ENCODE peak calls at places on chromosomes 16 and 17, in six cellular contexts. N is PC-3, C is body of pancreas, O is A549, U is Panc1, M is left lung. G is an unnamed sample.

GRCh38 chr16:10525214-10525825 is 55.1 kb downstream of the EMP2 start:
- ATAC-seq in O (no peak), M (no peak), U (no peak), C (no peak), N (no peak), G (no peak)

GRCh38 chr16:23365602-23366240 is 63.6 kb downstream of the SCNN1B start:
- ATAC-seq in C (peak; percentile 79), M (no peak), O (no peak), N (peak; percentile 37), U (no peak), G (no peak)

GRCh38 chr17:65055280-65055707 is 1.2 kb downstream of the GNA13 start:
- ATAC-seq in O (peak; percentile 5), N (peak; percentile 20), M (no peak), C (no peak), U (peak; percentile 1), G (no peak)

GRCh38 chr17:63476494-63476856 is 386 bp upstream of the ACE start:
- ATAC-seq in M (peak; percentile 12), C (no peak), N (peak; percentile 3), O (peak; percentile 4), U (peak; percentile 28), G (no peak)

GRCh38 chr17:40530988-40531971 is 29.9 kb upstream of the TNS4 start:
- ATAC-seq in M (no peak), O (no peak), N (no peak), C (no peak), U (no peak), G (no peak)

GRCh38 chr17:1976000-1976682 is 49.0 kb downstream of the RTN4RL1 start:
- ATAC-seq in O (no peak), C (no peak), M (no peak), U (no peak), N (no peak), G (no peak)

GRCh38 chr17:7558544-7559306 is at the start of gene TNFSF13:
- ATAC-seq in O (no peak), C (peak; percentile 12), M (peak; percentile 19), U (no peak), N (no peak), G (peak; percentile 33)

GRCh38 chr17:65121368-65121767 is 15.8 kb upstream of the RGS9 start:
- ATAC-seq in M (no peak), C (no peak), O (no peak), U (no peak), N (no peak), G (no peak)

GRCh38 chr17:51590071-51590470 is 329.7 kb downstream of the UTP18 start:
- ATAC-seq in C (no peak), N (no peak), M (peak; percentile 19), O (no peak), U (no peak), G (no peak)

GRCh38 chr17:55067697-55068439 is 99.3 kb downstream of the STXBP4 start:
- ATAC-seq in U (no peak), C (no peak), O (no peak), M (no peak), N (peak; percentile 45), G (no peak)

GRCh38 chr16:87492721-87493554 is at the start of gene ZCCHC14:
- ATAC-seq in M (peak; percentile 98), N (peak; percentile 93), U (peak; percentile 95), O (peak; percentile 99), C (peak; percentile 97), G (peak; percentile 99)

GRCh38 chr16:71250461-71251232 is 20.1 kb upstream of the HYDIN start:
- ATAC-seq in C (no peak), O (no peak), U (no peak), N (no peak), M (no peak), G (no peak)

GRCh38 chr17:81859906-81860755 is at the start of gene P4HB:
- ATAC-seq in N (peak; percentile 83), O (no peak), M (no peak), C (peak; percentile 83), U (no peak), G (no peak)

GRCh38 chr17:49055181-49055927 is 58.2 kb downstream of the IGF2BP1 start:
- ATAC-seq in M (no peak), O (no peak), U (no peak), N (no peak), C (no peak), G (no peak)

GRCh38 chr16:57803413-57803990 is 1.2 kb upstream of the KIFC3 start:
- ATAC-seq in O (no peak), U (no peak), C (no peak), M (no peak), N (no peak), G (no peak)

GRCh38 chr17:2975469-2975958 is 87.9 kb downstream of the OR1D5 start:
- ATAC-seq in O (no peak), C (peak; percentile 69), N (peak; percentile 50), M (peak; percentile 84), U (no peak), G (peak; percentile 81)

GRCh38 chr17:12790806-12791148 is 1.5 kb downstream of the ARHGAP44 start:
- ATAC-seq in M (peak; percentile 76), N (no peak), O (no peak), U (no peak), C (no peak), G (no peak)

GRCh38 chr16:71738820-71739219 is 14.3 kb upstream of the PHLPP2 start:
- ATAC-seq in O (no peak), C (no peak), N (no peak), U (no peak), M (no peak), G (no peak)

GRCh38 chr17:40480501-40481003 is 20.9 kb downstream of the TNS4 start:
- ATAC-seq in N (peak; percentile 44), C (no peak), O (peak; percentile 17), M (peak; percentile 10), U (no peak), G (peak; percentile 32)

GRCh38 chr17:35907266-35907637 is 23.3 kb downstream of the RDM1 start:
- ATAC-seq in U (no peak), C (no peak), O (no peak), M (no peak), N (no peak), G (no peak)

GRCh38 chr16:31385680-31386079 is 7.5 kb upstream of the ITGAD start:
- ATAC-seq in N (no peak), U (no peak), M (no peak), O (no peak), C (peak; percentile 81), G (no peak)

GRCh38 chr17:4834621-4835020 is 1.5 kb downstream of the MINK1 start:
- ATAC-seq in O (no peak), N (no peak), U (no peak), M (no peak), C (no peak), G (no peak)

GRCh38 chr17:47227862-47228261 is 18.7 kb downstream of the MYL4 start:
- ATAC-seq in C (no peak), U (no peak), O (no peak), N (no peak), M (no peak), G (no peak)

GRCh38 chr17:79912552-79913330 is 73.5 kb upstream of the CBX4 start:
- ATAC-seq in O (no peak), C (no peak), U (no peak), N (no peak), M (no peak), G (no peak)

GRCh38 chr16:55605756-55606155 is 39.3 kb downstream of the CAPNS2 start:
- ATAC-seq in U (no peak), N (no peak), O (no peak), C (no peak), M (no peak), G (peak; percentile 46)

GRCh38 chr16:81469710-81470481 is 25.3 kb downstream of the CMIP start:
- ATAC-seq in M (peak; percentile 60), O (peak; percentile 3), N (no peak), C (no peak), U (no peak), G (peak; percentile 32)

GRCh38 chr17:77115947-77116346 is 24.8 kb upstream of the SEC14L1 start:
- ATAC-seq in N (no peak), M (no peak), C (no peak), O (no peak), U (no peak), G (no peak)
- H3K4me1 ChIP-seq in N (peaks cover 5% of the 10 kb centered on the region), M (peaks cover 66% of the 10 kb centered on the region), C (peaks cover 29% of the 10 kb centered on the region), O (peaks cover under 1% of the 10 kb centered on the region), U (peaks cover 23% of the 10 kb centered on the region), G (peaks cover 39% of the 10 kb centered on the region)

GRCh38 chr17:82871776-82872561 is 32.1 kb upstream of the ZNF750 start:
- ATAC-seq in O (no peak), C (no peak), N (no peak), U (no peak), M (no peak), G (no peak)
- H3K4me1 ChIP-seq in O (no peaks in the 10 kb centered on the region), C (peaks cover 9% of the 10 kb centered on the region), N (peaks cover 27% of the 10 kb centered on the region), U (no peaks in the 10 kb centered on the region), M (peaks cover 28% of the 10 kb centered on the region), G (peaks cover 43% of the 10 kb centered on the region)

DNA sequence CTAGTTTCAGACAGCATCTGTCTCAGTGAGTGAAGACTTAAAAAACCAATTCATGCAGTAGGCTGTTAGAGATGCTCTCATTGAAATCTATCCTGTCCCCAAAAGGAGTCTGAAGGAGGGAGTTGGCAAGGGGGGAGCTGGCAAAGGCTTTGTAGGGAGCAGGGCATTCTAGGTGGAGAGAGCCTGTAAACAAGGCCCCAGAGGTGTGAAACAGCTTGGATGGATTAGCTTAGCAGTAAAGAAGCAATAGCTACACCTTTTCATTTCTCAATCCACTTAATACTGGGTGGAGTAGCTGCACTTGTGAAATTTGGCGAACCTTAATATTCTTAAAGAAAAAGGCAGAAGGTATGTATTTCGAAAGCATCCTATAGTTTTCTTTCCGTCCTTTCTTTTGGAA is 61.8 kb downstream of the KSR1 start:
- ATAC-seq in O (no peak), C (no peak), N (no peak), U (no peak), M (no peak), G (no peak)
- H3K4me1 ChIP-seq in O (no peaks in the 10 kb centered on the region), C (peaks cover 66% of the 10 kb centered on the region), N (no peaks in the 10 kb centered on the region), U (no peaks in the 10 kb centered on the region), M (peaks cover 24% of the 10 kb centered on the region), G (peaks cover 43% of the 10 kb centered on the region)

GRCh38 chr17:74637265-74637664 is 13.7 kb upstream of the CD300E start:
- ATAC-seq in U (no peak), M (peak; percentile 32), N (no peak), C (no peak), O (no peak), G (no peak)

GRCh38 chr17:74639704-74640142 is 16.2 kb upstream of the CD300E start:
- ATAC-seq in M (peak; percentile 57), O (no peak), C (no peak), U (no peak), N (no peak), G (no peak)

GRCh38 chr17:74635418-74635817 is 11.9 kb upstream of the CD300E start:
- ATAC-seq in C (no peak), O (no peak), M (no peak), U (no peak), N (no peak), G (no peak)

GRCh38 chr17:74641224-74641948 is 17.8 kb upstream of the CD300E start:
- ATAC-seq in C (no peak), U (no peak), M (no peak), N (no peak), O (no peak), G (no peak)

DNA sequence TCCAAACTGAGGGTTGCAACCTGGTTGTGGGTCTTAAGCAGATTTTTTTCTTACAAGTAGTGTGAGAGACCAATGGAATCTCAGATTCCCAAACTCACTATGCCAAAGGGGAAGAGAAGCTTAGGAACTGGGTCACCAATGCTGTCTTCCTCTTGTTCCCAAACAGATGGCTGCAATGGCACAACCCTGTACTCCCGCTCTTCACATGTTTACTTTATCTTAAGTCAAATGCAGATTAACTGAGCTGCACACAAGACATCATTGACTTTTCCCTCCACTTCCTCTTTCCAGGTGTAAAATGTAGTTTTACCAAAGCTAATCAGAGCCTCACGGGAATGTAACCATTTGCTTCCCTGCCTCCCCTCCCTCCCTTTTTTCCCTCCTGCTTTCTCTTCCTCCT is 14.4 kb upstream of the CD300E start:
- ATAC-seq in C (no peak), O (no peak), U (no peak), M (no peak), N (no peak), G (no peak)
- H3K4me1 ChIP-seq in C (no peaks in the 10 kb centered on the region), O (no peaks in the 10 kb centered on the region), U (no peaks in the 10 kb centered on the region), M (peaks cover 62% of the 10 kb centered on the region), N (no peaks in the 10 kb centered on the region), G (no peaks in the 10 kb centered on the region)